ENCODE peak calls at places on chromosome 21, in eight cellular contexts. One of them, this sample, is unnamed. For H3K4me1, the result is how much of the 10 kb centered on the place peaks cover.

GRCh38 chr21:42542596-42542995 is 28.9 kb downstream of the SLC37A1 start:
- DNase-seq in breast epithelium: no peak
- DNase-seq in testis: no peak
- DNase-seq in thoracic aorta: no peak
- DNase-seq in heart right ventricle: no peak
- DNase-seq in GM12878: no peak
- DNase-seq in mucosa of descending colon: peak
- DNase-seq in A549: no peak
- DNase-seq in this sample: no peak

GRCh38 chr21:42612390-42612789 is 41.0 kb upstream of the PDE9A start:
- DNase-seq in mucosa of descending colon: no peak
- DNase-seq in testis: no peak
- DNase-seq in GM12878: no peak
- DNase-seq in A549: no peak
- DNase-seq in thoracic aorta: no peak
- DNase-seq in heart right ventricle: no peak
- DNase-seq in breast epithelium: no peak
- DNase-seq in this sample: no peak

GRCh38 chr21:42523941-42524340 is 10.3 kb downstream of the SLC37A1 start:
- DNase-seq in heart right ventricle: no peak
- DNase-seq in mucosa of descending colon: no peak
- DNase-seq in thoracic aorta: no peak
- DNase-seq in A549: no peak
- DNase-seq in breast epithelium: no peak
- DNase-seq in testis: no peak
- DNase-seq in GM12878: no peak
- DNase-seq in this sample: no peak

GRCh38 chr21:17848228-17848627 is 29.1 kb upstream of the C21orf91 start:
- DNase-seq in breast epithelium: no peak
- DNase-seq in mucosa of descending colon: no peak
- DNase-seq in A549: no peak
- DNase-seq in thoracic aorta: no peak
- DNase-seq in GM12878: peak
- DNase-seq in heart right ventricle: peak
- DNase-seq in testis: peak
- DNase-seq in this sample: peak

GRCh38 chr21:40754466-40754865 is 92.5 kb downstream of the DSCAM start:
- DNase-seq in breast epithelium: no peak
- DNase-seq in thoracic aorta: no peak
- DNase-seq in testis: no peak
- DNase-seq in A549: no peak
- DNase-seq in heart right ventricle: no peak
- DNase-seq in mucosa of descending colon: no peak
- DNase-seq in GM12878: no peak
- DNase-seq in this sample: no peak

GRCh38 chr21:42315296-42315891 is at the start of gene TFF3:
- DNase-seq in heart right ventricle: no peak
- DNase-seq in A549: no peak
- DNase-seq in breast epithelium: no peak
- DNase-seq in mucosa of descending colon: peak
- DNase-seq in thoracic aorta: no peak
- DNase-seq in testis: no peak
- DNase-seq in GM12878: no peak
- DNase-seq in this sample: peak

GRCh38 chr21:39141502-39141901 is 41.7 kb downstream of the PSMG1 start:
- DNase-seq in mucosa of descending colon: no peak
- DNase-seq in testis: no peak
- DNase-seq in GM12878: no peak
- DNase-seq in heart right ventricle: no peak
- DNase-seq in thoracic aorta: no peak
- DNase-seq in A549: no peak
- DNase-seq in breast epithelium: no peak
- DNase-seq in this sample: no peak

GRCh38 chr21:29300547-29301138 is 1.9 kb downstream of the BACH1 start:
- DNase-seq in A549: no peak
- DNase-seq in GM12878: peak
- DNase-seq in mucosa of descending colon: no peak
- DNase-seq in thoracic aorta: no peak
- DNase-seq in heart right ventricle: no peak
- DNase-seq in breast epithelium: no peak
- DNase-seq in testis: no peak
- DNase-seq in this sample: no peak

GRCh38 chr21:42591170-42591869 is 62.1 kb upstream of the PDE9A start:
- DNase-seq in breast epithelium: no peak
- DNase-seq in A549: no peak
- DNase-seq in mucosa of descending colon: no peak
- DNase-seq in thoracic aorta: no peak
- DNase-seq in heart right ventricle: no peak
- DNase-seq in GM12878: no peak
- DNase-seq in testis: no peak
- DNase-seq in this sample: no peak

GRCh38 chr21:35139382-35139715 is 90.2 kb upstream of the RUNX1 start:
- DNase-seq in breast epithelium: no peak
- DNase-seq in mucosa of descending colon: no peak
- DNase-seq in GM12878: no peak
- DNase-seq in thoracic aorta: no peak
- DNase-seq in heart right ventricle: no peak
- DNase-seq in testis: no peak
- DNase-seq in A549: no peak
- DNase-seq in this sample: no peak
- H3K4me3 ChIP-seq in breast epithelium: no peak
- H3K4me3 ChIP-seq in mucosa of descending colon: no peak
- H3K4me3 ChIP-seq in GM12878: no peak
- H3K4me3 ChIP-seq in thoracic aorta: no peak
- H3K4me3 ChIP-seq in heart right ventricle: no peak
- H3K4me3 ChIP-seq in testis: no peak
- H3K4me3 ChIP-seq in A549: no peak
- H3K4me3 ChIP-seq in this sample: peak

GRCh38 chr21:44046734-44047133 is 34.6 kb downstream of the TRAPPC10 start:
- DNase-seq in breast epithelium: no peak
- DNase-seq in thoracic aorta: no peak
- DNase-seq in GM12878: no peak
- DNase-seq in testis: no peak
- DNase-seq in mucosa of descending colon: no peak
- DNase-seq in heart right ventricle: no peak
- DNase-seq in A549: no peak
- DNase-seq in this sample: no peak
- H3K4me1 ChIP-seq in breast epithelium: under half
- H3K4me1 ChIP-seq in thoracic aorta: under half
- H3K4me1 ChIP-seq in GM12878: under half
- H3K4me1 ChIP-seq in testis: under half
- H3K4me1 ChIP-seq in mucosa of descending colon: under half
- H3K4me1 ChIP-seq in heart right ventricle: under half
- H3K4me1 ChIP-seq in A549: under half
- H3K4me1 ChIP-seq in this sample: under half

DNA sequence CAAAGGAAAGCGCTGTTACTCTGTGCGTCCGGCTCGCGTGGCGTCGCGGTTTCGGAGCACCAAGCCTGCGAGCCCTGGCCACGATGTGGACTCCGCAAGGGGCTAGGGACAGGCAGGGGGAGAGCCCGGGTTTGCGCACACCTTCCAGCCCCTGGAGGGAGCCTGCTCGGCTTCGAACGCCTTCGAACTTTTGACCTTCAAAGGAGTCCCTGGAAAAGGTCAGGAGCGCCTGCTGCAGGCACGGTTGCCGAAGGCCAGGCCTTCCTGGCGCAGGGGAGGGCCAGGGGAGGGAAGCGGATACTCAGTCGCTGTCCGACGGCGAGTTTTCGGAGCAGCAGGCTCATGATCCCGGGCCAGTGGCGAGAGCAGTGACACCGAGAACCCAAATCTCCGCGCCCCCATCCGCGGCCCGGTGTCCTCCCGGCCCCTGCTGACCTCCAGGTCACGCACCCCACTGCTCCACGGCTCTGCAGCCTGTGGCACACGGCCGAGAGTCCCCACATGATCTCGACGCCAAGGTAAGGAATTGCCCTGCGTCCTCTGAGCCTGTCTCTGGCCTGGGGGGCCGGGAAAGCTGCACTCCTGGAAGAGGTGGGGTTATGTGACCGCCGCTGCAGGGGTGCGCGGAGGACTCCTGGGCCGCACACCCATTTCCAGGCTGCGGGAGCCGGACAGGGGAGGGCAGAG is 1.3 kb upstream of the SIM2 start:
- DNase-seq in mucosa of descending colon: no peak
- DNase-seq in breast epithelium: no peak
- DNase-seq in testis: no peak
- DNase-seq in thoracic aorta: no peak
- DNase-seq in heart right ventricle: no peak
- DNase-seq in A549: no peak
- DNase-seq in GM12878: no peak
- DNase-seq in this sample: no peak
- H3K4me3 ChIP-seq in mucosa of descending colon: no peak
- H3K4me3 ChIP-seq in breast epithelium: no peak
- H3K4me3 ChIP-seq in testis: no peak
- H3K4me3 ChIP-seq in thoracic aorta: no peak
- H3K4me3 ChIP-seq in heart right ventricle: peak
- H3K4me3 ChIP-seq in A549: peak
- H3K4me3 ChIP-seq in GM12878: no peak
- H3K4me3 ChIP-seq in this sample: no peak

DNA sequence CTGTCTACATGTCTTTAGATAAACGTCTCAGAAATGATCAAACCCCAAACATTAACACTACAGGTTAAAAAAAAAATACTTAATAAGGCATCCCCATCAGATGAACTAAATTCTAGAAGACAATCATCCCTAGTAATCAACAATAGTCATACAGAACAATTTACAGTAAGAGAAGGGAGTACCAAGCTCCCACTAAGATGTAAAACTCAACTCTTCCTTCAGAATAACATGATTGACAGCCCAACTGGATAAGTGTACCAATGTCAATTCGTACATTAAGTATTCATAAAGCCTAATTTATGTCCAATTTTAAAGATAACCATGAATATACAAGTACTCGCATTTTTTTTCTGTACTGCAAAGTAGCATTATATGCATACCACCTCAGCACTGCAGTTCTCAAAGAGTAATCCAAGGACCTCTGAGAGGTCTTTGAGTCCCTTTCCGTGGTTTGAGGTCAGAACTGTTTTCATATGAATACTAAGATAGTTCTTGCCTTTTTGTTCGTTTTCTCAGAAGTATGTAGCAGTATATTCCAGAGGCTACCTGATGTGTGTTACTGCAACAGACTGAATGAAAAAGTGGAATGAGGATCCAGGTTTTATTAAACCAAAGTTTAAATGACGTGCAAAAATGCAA is 6.6 kb downstream of the SCAF4 start:
- DNase-seq in testis: no peak
- DNase-seq in GM12878: no peak
- DNase-seq in thoracic aorta: no peak
- DNase-seq in A549: no peak
- DNase-seq in breast epithelium: no peak
- DNase-seq in heart right ventricle: no peak
- DNase-seq in mucosa of descending colon: no peak
- DNase-seq in this sample: no peak
- H3K4me1 ChIP-seq in testis: under half
- H3K4me1 ChIP-seq in GM12878: under half
- H3K4me1 ChIP-seq in thoracic aorta: under half
- H3K4me1 ChIP-seq in A549: under half
- H3K4me1 ChIP-seq in breast epithelium: under half
- H3K4me1 ChIP-seq in heart right ventricle: half or more
- H3K4me1 ChIP-seq in mucosa of descending colon: under half
- H3K4me1 ChIP-seq in this sample: under half

GRCh38 chr21:45289134-45289533 is 1.4 kb upstream of the POFUT2 start:
- DNase-seq in mucosa of descending colon: no peak
- DNase-seq in A549: no peak
- DNase-seq in testis: no peak
- DNase-seq in GM12878: no peak
- DNase-seq in heart right ventricle: no peak
- DNase-seq in breast epithelium: no peak
- DNase-seq in thoracic aorta: no peak
- DNase-seq in this sample: no peak
- H3K4me3 ChIP-seq in mucosa of descending colon: no peak
- H3K4me3 ChIP-seq in A549: no peak
- H3K4me3 ChIP-seq in testis: no peak
- H3K4me3 ChIP-seq in GM12878: no peak
- H3K4me3 ChIP-seq in heart right ventricle: no peak
- H3K4me3 ChIP-seq in breast epithelium: no peak
- H3K4me3 ChIP-seq in thoracic aorta: no peak
- H3K4me3 ChIP-seq in this sample: no peak

DNA sequence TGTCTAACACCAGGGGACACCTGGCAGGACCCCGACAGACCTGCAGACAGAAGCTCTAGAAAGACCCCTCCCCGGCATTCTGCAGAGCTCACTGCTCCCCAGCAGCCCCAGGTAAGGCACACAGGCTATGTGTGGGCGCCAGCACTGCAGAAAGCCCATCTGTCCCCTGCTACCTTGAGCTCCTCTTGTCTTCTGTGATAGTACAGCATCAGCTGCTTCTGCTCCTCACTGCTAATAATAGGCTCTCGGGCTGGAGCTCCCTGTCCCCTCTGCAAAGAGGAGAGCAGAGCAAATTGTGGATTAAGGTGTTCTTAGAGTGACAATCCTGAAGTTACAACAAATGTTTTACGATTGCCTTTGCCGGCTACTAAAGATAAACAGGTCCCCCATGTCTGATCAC is 10.1 kb downstream of the CFAP298 start:
- DNase-seq in testis: no peak
- DNase-seq in heart right ventricle: no peak
- DNase-seq in thoracic aorta: no peak
- DNase-seq in GM12878: no peak
- DNase-seq in breast epithelium: no peak
- DNase-seq in mucosa of descending colon: no peak
- DNase-seq in A549: no peak
- DNase-seq in this sample: no peak
- H3K4me1 ChIP-seq in testis: under half
- H3K4me1 ChIP-seq in heart right ventricle: under half
- H3K4me1 ChIP-seq in thoracic aorta: under half
- H3K4me1 ChIP-seq in GM12878: under half
- H3K4me1 ChIP-seq in breast epithelium: under half
- H3K4me1 ChIP-seq in mucosa of descending colon: under half
- H3K4me1 ChIP-seq in A549: under half
- H3K4me1 ChIP-seq in this sample: under half

GRCh38 chr21:43939443-43940328 is 72.4 kb upstream of the TRAPPC10 start:
- DNase-seq in A549: no peak
- DNase-seq in GM12878: no peak
- DNase-seq in mucosa of descending colon: peak
- DNase-seq in thoracic aorta: no peak
- DNase-seq in breast epithelium: no peak
- DNase-seq in heart right ventricle: no peak
- DNase-seq in testis: no peak
- DNase-seq in this sample: no peak
- H3K4me3 ChIP-seq in A549: no peak
- H3K4me3 ChIP-seq in GM12878: peak
- H3K4me3 ChIP-seq in mucosa of descending colon: no peak
- H3K4me3 ChIP-seq in thoracic aorta: no peak
- H3K4me3 ChIP-seq in breast epithelium: no peak
- H3K4me3 ChIP-seq in heart right ventricle: no peak
- H3K4me3 ChIP-seq in testis: no peak
- H3K4me3 ChIP-seq in this sample: no peak

GRCh38 chr21:26842976-26843911 is 2.0 kb downstream of the ADAMTS1 start:
- DNase-seq in thoracic aorta: peak
- DNase-seq in breast epithelium: peak
- DNase-seq in heart right ventricle: peak
- DNase-seq in GM12878: no peak
- DNase-seq in mucosa of descending colon: peak
- DNase-seq in A549: no peak
- DNase-seq in testis: peak
- DNase-seq in this sample: peak
- H3K4me1 ChIP-seq in thoracic aorta: under half
- H3K4me1 ChIP-seq in breast epithelium: under half
- H3K4me1 ChIP-seq in heart right ventricle: half or more
- H3K4me1 ChIP-seq in GM12878: under half
- H3K4me1 ChIP-seq in mucosa of descending colon: under half
- H3K4me1 ChIP-seq in A549: under half
- H3K4me1 ChIP-seq in testis: under half
- H3K4me1 ChIP-seq in this sample: under half

This sample was measured in SJCRH30.